ENCODE peak calls at places on chromosomes 7 and 10, in eight cellular contexts. One of them, this sample, is unnamed.

GRCh38 chr10:86203162-86203905 is 163.3 kb downstream of the GRID1 start:
- DNase-seq in HuH-7.5: peak; percentile 36
- DNase-seq in GM04504: no peak
- DNase-seq in activated CD8-positive, alpha-beta memory T cell treated with anti-CD3 and anti-CD28 coated beads, Interleukin-2, amount 10 ng/mL, durations not matched to agents 7 days and 5 days: no peak
- DNase-seq in GM23248: peak; percentile 41
- DNase-seq in stimulated activated CD4-positive, alpha-beta T cell treated with anti-CD3 and anti-CD28 coated beads, Interleukin-1b, Interleukin-23, amount 100 ng/mL, for 24 hours: no peak
- DNase-seq in fibroblast of mammary gland: no peak
- DNase-seq in left cardiac atrium: no peak
- DNase-seq in this sample: no peak

GRCh38 chr7:132500727-132501410 is 75.4 kb downstream of the PLXNA4 start:
- DNase-seq in left cardiac atrium: peak; percentile 90
- DNase-seq in fibroblast of mammary gland: peak; percentile 70
- DNase-seq in GM23248: peak; percentile 66
- DNase-seq in activated CD8-positive, alpha-beta memory T cell treated with anti-CD3 and anti-CD28 coated beads, Interleukin-2, amount 10 ng/mL, durations not matched to agents 7 days and 5 days: no peak
- DNase-seq in GM04504: peak; percentile 36
- DNase-seq in stimulated activated CD4-positive, alpha-beta T cell treated with anti-CD3 and anti-CD28 coated beads, Interleukin-1b, Interleukin-23, amount 100 ng/mL, for 24 hours: no peak
- DNase-seq in HuH-7.5: no peak
- DNase-seq in this sample: peak; percentile 20

GRCh38 chr7:21733837-21734236 is 191.0 kb downstream of the DNAH11 start:
- DNase-seq in stimulated activated CD4-positive, alpha-beta T cell treated with anti-CD3 and anti-CD28 coated beads, Interleukin-1b, Interleukin-23, amount 100 ng/mL, for 24 hours: no peak
- DNase-seq in left cardiac atrium: no peak
- DNase-seq in GM04504: no peak
- DNase-seq in activated CD8-positive, alpha-beta memory T cell treated with anti-CD3 and anti-CD28 coated beads, Interleukin-2, amount 10 ng/mL, durations not matched to agents 7 days and 5 days: no peak
- DNase-seq in fibroblast of mammary gland: no peak
- DNase-seq in GM23248: no peak
- DNase-seq in HuH-7.5: no peak
- DNase-seq in this sample: no peak

GRCh38 chr10:25078659-25079429 is 62.4 kb downstream of the THNSL1 start:
- DNase-seq in activated CD8-positive, alpha-beta memory T cell treated with anti-CD3 and anti-CD28 coated beads, Interleukin-2, amount 10 ng/mL, durations not matched to agents 7 days and 5 days: no peak
- DNase-seq in stimulated activated CD4-positive, alpha-beta T cell treated with anti-CD3 and anti-CD28 coated beads, Interleukin-1b, Interleukin-23, amount 100 ng/mL, for 24 hours: no peak
- DNase-seq in fibroblast of mammary gland: no peak
- DNase-seq in GM04504: no peak
- DNase-seq in GM23248: peak; percentile 15
- DNase-seq in left cardiac atrium: no peak
- DNase-seq in HuH-7.5: no peak
- DNase-seq in this sample: peak; percentile 40

GRCh38 chr10:48455392-48456151 is 149.1 kb downstream of the MAPK8 start:
- DNase-seq in stimulated activated CD4-positive, alpha-beta T cell treated with anti-CD3 and anti-CD28 coated beads, Interleukin-1b, Interleukin-23, amount 100 ng/mL, for 24 hours: no peak
- DNase-seq in HuH-7.5: no peak
- DNase-seq in left cardiac atrium: peak; percentile 16
- DNase-seq in fibroblast of mammary gland: no peak
- DNase-seq in activated CD8-positive, alpha-beta memory T cell treated with anti-CD3 and anti-CD28 coated beads, Interleukin-2, amount 10 ng/mL, durations not matched to agents 7 days and 5 days: no peak
- DNase-seq in GM23248: no peak
- DNase-seq in GM04504: no peak
- DNase-seq in this sample: no peak

GRCh38 chr10:130300608-130301025 is 164.4 kb downstream of the GLRX3 start:
- DNase-seq in HuH-7.5: no peak
- DNase-seq in GM04504: no peak
- DNase-seq in stimulated activated CD4-positive, alpha-beta T cell treated with anti-CD3 and anti-CD28 coated beads, Interleukin-1b, Interleukin-23, amount 100 ng/mL, for 24 hours: peak; percentile 46
- DNase-seq in GM23248: no peak
- DNase-seq in left cardiac atrium: no peak
- DNase-seq in fibroblast of mammary gland: peak; percentile 19
- DNase-seq in activated CD8-positive, alpha-beta memory T cell treated with anti-CD3 and anti-CD28 coated beads, Interleukin-2, amount 10 ng/mL, durations not matched to agents 7 days and 5 days: peak; percentile 45
- DNase-seq in this sample: no peak

GRCh38 chr10:72426982-72427381 is 72.3 kb upstream of the DNAJB12 start:
- DNase-seq in HuH-7.5: no peak
- DNase-seq in fibroblast of mammary gland: no peak
- DNase-seq in stimulated activated CD4-positive, alpha-beta T cell treated with anti-CD3 and anti-CD28 coated beads, Interleukin-1b, Interleukin-23, amount 100 ng/mL, for 24 hours: no peak
- DNase-seq in GM23248: no peak
- DNase-seq in activated CD8-positive, alpha-beta memory T cell treated with anti-CD3 and anti-CD28 coated beads, Interleukin-2, amount 10 ng/mL, durations not matched to agents 7 days and 5 days: no peak
- DNase-seq in GM04504: no peak
- DNase-seq in left cardiac atrium: no peak
- DNase-seq in this sample: no peak

GRCh38 chr7:128877756-128878120 is 15.1 kb downstream of the ATP6V1F start:
- DNase-seq in fibroblast of mammary gland: no peak
- DNase-seq in HuH-7.5: no peak
- DNase-seq in left cardiac atrium: no peak
- DNase-seq in GM23248: no peak
- DNase-seq in activated CD8-positive, alpha-beta memory T cell treated with anti-CD3 and anti-CD28 coated beads, Interleukin-2, amount 10 ng/mL, durations not matched to agents 7 days and 5 days: no peak
- DNase-seq in stimulated activated CD4-positive, alpha-beta T cell treated with anti-CD3 and anti-CD28 coated beads, Interleukin-1b, Interleukin-23, amount 100 ng/mL, for 24 hours: no peak
- DNase-seq in GM04504: no peak
- DNase-seq in this sample: no peak

GRCh38 chr7:98681496-98681895 is 64.4 kb downstream of the NPTX2 start:
- DNase-seq in stimulated activated CD4-positive, alpha-beta T cell treated with anti-CD3 and anti-CD28 coated beads, Interleukin-1b, Interleukin-23, amount 100 ng/mL, for 24 hours: no peak
- DNase-seq in GM23248: no peak
- DNase-seq in fibroblast of mammary gland: no peak
- DNase-seq in HuH-7.5: no peak
- DNase-seq in left cardiac atrium: no peak
- DNase-seq in GM04504: no peak
- DNase-seq in activated CD8-positive, alpha-beta memory T cell treated with anti-CD3 and anti-CD28 coated beads, Interleukin-2, amount 10 ng/mL, durations not matched to agents 7 days and 5 days: no peak
- DNase-seq in this sample: no peak

GRCh38 chr7:34219153-34219552 is 313.8 kb downstream of the BMPER start:
- DNase-seq in left cardiac atrium: no peak
- DNase-seq in GM04504: no peak
- DNase-seq in stimulated activated CD4-positive, alpha-beta T cell treated with anti-CD3 and anti-CD28 coated beads, Interleukin-1b, Interleukin-23, amount 100 ng/mL, for 24 hours: no peak
- DNase-seq in fibroblast of mammary gland: no peak
- DNase-seq in HuH-7.5: no peak
- DNase-seq in GM23248: no peak
- DNase-seq in activated CD8-positive, alpha-beta memory T cell treated with anti-CD3 and anti-CD28 coated beads, Interleukin-2, amount 10 ng/mL, durations not matched to agents 7 days and 5 days: no peak
- DNase-seq in this sample: no peak

GRCh38 chr7:128059143-128059975 is 28.1 kb upstream of the LRRC4 start:
- DNase-seq in left cardiac atrium: no peak
- DNase-seq in fibroblast of mammary gland: no peak
- DNase-seq in GM23248: no peak
- DNase-seq in GM04504: no peak
- DNase-seq in activated CD8-positive, alpha-beta memory T cell treated with anti-CD3 and anti-CD28 coated beads, Interleukin-2, amount 10 ng/mL, durations not matched to agents 7 days and 5 days: peak; percentile 47
- DNase-seq in stimulated activated CD4-positive, alpha-beta T cell treated with anti-CD3 and anti-CD28 coated beads, Interleukin-1b, Interleukin-23, amount 100 ng/mL, for 24 hours: no peak
- DNase-seq in HuH-7.5: no peak
- DNase-seq in this sample: no peak